ENCODE peak calls at places on chromosomes 16 and 17, in eight cellular contexts. One of them, this sample, is unnamed.

GRCh38 chr16:22638393-22639206 is 127.9 kb downstream of the NPIPB5 start:
- DNase-seq in COR-L47: no peak
- DNase-seq in stimulated activated CD4-positive, alpha-beta T cell treated with anti-CD3 and anti-CD28 coated beads, Interleukin-12 subunit alpha, Interleukin-12 subunit beta, amount 100 ng/mL, for 24 hours: no peak
- DNase-seq in PC-3: peak
- DNase-seq in left cardiac atrium: no peak
- DNase-seq in GM23248: peak
- DNase-seq in H1: no peak
- DNase-seq in D341Med: no peak
- DNase-seq in this sample: no peak

GRCh38 chr17:42787266-42787665 is 6.9 kb downstream of the WNK4 start:
- DNase-seq in COR-L47: no peak
- DNase-seq in stimulated activated CD4-positive, alpha-beta T cell treated with anti-CD3 and anti-CD28 coated beads, Interleukin-12 subunit alpha, Interleukin-12 subunit beta, amount 100 ng/mL, for 24 hours: no peak
- DNase-seq in PC-3: no peak
- DNase-seq in left cardiac atrium: no peak
- DNase-seq in GM23248: no peak
- DNase-seq in H1: no peak
- DNase-seq in D341Med: no peak
- DNase-seq in this sample: no peak

GRCh38 chr16:80197790-80198201 is 343.0 kb upstream of the DYNLRB2 start:
- DNase-seq in COR-L47: no peak
- DNase-seq in stimulated activated CD4-positive, alpha-beta T cell treated with anti-CD3 and anti-CD28 coated beads, Interleukin-12 subunit alpha, Interleukin-12 subunit beta, amount 100 ng/mL, for 24 hours: no peak
- DNase-seq in PC-3: peak
- DNase-seq in left cardiac atrium: no peak
- DNase-seq in GM23248: peak
- DNase-seq in H1: no peak
- DNase-seq in D341Med: no peak
- DNase-seq in this sample: no peak

GRCh38 chr17:50363217-50364060 is 9.5 kb downstream of the MRPL27 start:
- DNase-seq in COR-L47: peak
- DNase-seq in stimulated activated CD4-positive, alpha-beta T cell treated with anti-CD3 and anti-CD28 coated beads, Interleukin-12 subunit alpha, Interleukin-12 subunit beta, amount 100 ng/mL, for 24 hours: no peak
- DNase-seq in PC-3: peak
- DNase-seq in left cardiac atrium: no peak
- DNase-seq in GM23248: peak
- DNase-seq in H1: peak
- DNase-seq in D341Med: peak
- DNase-seq in this sample: peak

GRCh38 chr17:58875261-58875660 is 119.6 kb downstream of the PPM1E start:
- DNase-seq in COR-L47: no peak
- DNase-seq in stimulated activated CD4-positive, alpha-beta T cell treated with anti-CD3 and anti-CD28 coated beads, Interleukin-12 subunit alpha, Interleukin-12 subunit beta, amount 100 ng/mL, for 24 hours: no peak
- DNase-seq in PC-3: no peak
- DNase-seq in left cardiac atrium: no peak
- DNase-seq in GM23248: no peak
- DNase-seq in H1: no peak
- DNase-seq in D341Med: no peak
- DNase-seq in this sample: no peak

GRCh38 chr17:55812323-55812722 is 61.5 kb downstream of the PCTP start:
- DNase-seq in COR-L47: no peak
- DNase-seq in stimulated activated CD4-positive, alpha-beta T cell treated with anti-CD3 and anti-CD28 coated beads, Interleukin-12 subunit alpha, Interleukin-12 subunit beta, amount 100 ng/mL, for 24 hours: no peak
- DNase-seq in PC-3: no peak
- DNase-seq in left cardiac atrium: no peak
- DNase-seq in GM23248: no peak
- DNase-seq in H1: no peak
- DNase-seq in D341Med: no peak
- DNase-seq in this sample: no peak

GRCh38 chr17:18093616-18094408 is 6.1 kb downstream of the DRG2 start:
- DNase-seq in COR-L47: no peak
- DNase-seq in stimulated activated CD4-positive, alpha-beta T cell treated with anti-CD3 and anti-CD28 coated beads, Interleukin-12 subunit alpha, Interleukin-12 subunit beta, amount 100 ng/mL, for 24 hours: no peak
- DNase-seq in PC-3: peak
- DNase-seq in left cardiac atrium: peak
- DNase-seq in GM23248: peak
- DNase-seq in H1: no peak
- DNase-seq in D341Med: no peak
- DNase-seq in this sample: no peak

GRCh38 chr17:28252436-28252835 is 66.6 kb upstream of the TMEM97 start:
- DNase-seq in COR-L47: no peak
- DNase-seq in stimulated activated CD4-positive, alpha-beta T cell treated with anti-CD3 and anti-CD28 coated beads, Interleukin-12 subunit alpha, Interleukin-12 subunit beta, amount 100 ng/mL, for 24 hours: no peak
- DNase-seq in PC-3: peak
- DNase-seq in left cardiac atrium: no peak
- DNase-seq in GM23248: peak
- DNase-seq in H1: no peak
- DNase-seq in D341Med: no peak
- DNase-seq in this sample: no peak

GRCh38 chr16:12425134-12425941 is 378.3 kb downstream of the CPPED1 start:
- DNase-seq in COR-L47: no peak
- DNase-seq in stimulated activated CD4-positive, alpha-beta T cell treated with anti-CD3 and anti-CD28 coated beads, Interleukin-12 subunit alpha, Interleukin-12 subunit beta, amount 100 ng/mL, for 24 hours: no peak
- DNase-seq in PC-3: no peak
- DNase-seq in left cardiac atrium: no peak
- DNase-seq in GM23248: no peak
- DNase-seq in H1: no peak
- DNase-seq in D341Med: peak
- DNase-seq in this sample: no peak